ENCODE peak calls at places on chromosomes 6 and 20, in nine cellular contexts. H is COR-L47; T is EL; G is CD8-positive, alpha-beta T cell; X is H9; V is HT-29; D is upper lobe of left lung; M is cardiac fibroblast; Z is non-pigmented ciliary epithelial cell. R is an unnamed sample.

GRCh38 chr6:2850480-2851150 is 9.0 kb upstream of the SERPINB1 start:
- DNase-seq in H (no peak), T (peak; percentile 76), G (no peak), X (no peak), V (no peak), D (no peak), M (peak; percentile 89), Z (no peak), R (no peak)

GRCh38 chr6:106334646-106335448 is 9.3 kb upstream of the ATG5 start:
- DNase-seq in H (peak; percentile 30), T (peak; percentile 52), G (peak; percentile 51), X (peak; percentile 72), V (peak; percentile 61), D (peak; percentile 44), M (peak; percentile 58), Z (no peak), R (peak; percentile 39)

GRCh38 chr6:129893513-129894098 is 32.5 kb upstream of the TMEM244 start:
- DNase-seq in H (no peak), T (peak; percentile 23), G (no peak), X (no peak), V (peak; percentile 47), D (no peak), M (peak; percentile 61), Z (no peak), R (peak; percentile 9)

GRCh38 chr20:62709537-62709905 is 885 bp downstream of the NTSR1 start:
- DNase-seq in H (no peak), T (no peak), G (no peak), X (no peak), V (peak; percentile 64), D (no peak), M (no peak), Z (no peak), R (no peak)

GRCh38 chr6:37615564-37616340 is 81.9 kb downstream of the MDGA1 start:
- DNase-seq in H (no peak), T (peak; percentile 88), G (no peak), X (no peak), V (no peak), D (no peak), M (peak; percentile 20), Z (no peak), R (no peak)

GRCh38 chr6:11373208-11373607 is 140.7 kb upstream of the NEDD9 start:
- DNase-seq in H (no peak), T (no peak), G (no peak), X (no peak), V (no peak), D (no peak), M (no peak), Z (no peak), R (no peak)

GRCh38 chr6:147852772-147853171 is 344.3 kb downstream of the SAMD5 start:
- DNase-seq in H (no peak), T (peak; percentile 21), G (no peak), X (no peak), V (no peak), D (no peak), M (no peak), Z (no peak), R (no peak)

GRCh38 chr6:78607188-78607587 is 260.2 kb upstream of the IRAK1BP1 start:
- DNase-seq in H (no peak), T (peak; percentile 62), G (no peak), X (no peak), V (no peak), D (no peak), M (peak; percentile 35), Z (no peak), R (no peak)

GRCh38 chr6:134172020-134172766 is 119.8 kb upstream of the SLC2A12 start:
- DNase-seq in H (no peak), T (no peak), G (no peak), X (no peak), V (no peak), D (no peak), M (peak; percentile 56), Z (no peak), R (no peak)

GRCh38 chr6:24666097-24666615 is 543 bp downstream of the TDP2 start:
- DNase-seq in H (peak; percentile 56), T (peak; percentile 40), G (peak; percentile 56), X (no peak), V (no peak), D (peak; percentile 64), M (peak; percentile 42), Z (no peak), R (no peak)

GRCh38 chr20:57781901-57782300 is 72.1 kb upstream of the PMEPA1 start:
- DNase-seq in H (no peak), T (no peak), G (no peak), X (peak; percentile 20), V (no peak), D (no peak), M (no peak), Z (no peak), R (no peak)

GRCh38 chr20:24994470-24995368 is 2.2 kb upstream of the APMAP start:
- DNase-seq in H (peak; percentile 77), T (peak; percentile 76), G (peak; percentile 85), X (peak; percentile 76), V (peak; percentile 87), D (peak; percentile 75), M (peak; percentile 82), Z (no peak), R (peak; percentile 85)

GRCh38 chr6:147201885-147202515 is 2.2 kb upstream of the STXBP5 start:
- DNase-seq in H (peak; percentile 18), T (peak; percentile 19), G (peak; percentile 11), X (peak; percentile 57), V (no peak), D (peak; percentile 38), M (peak; percentile 30), Z (no peak), R (no peak)

GRCh38 chr6:33746036-33746600 is 587 bp downstream of the IP6K3 start:
- DNase-seq in H (no peak), T (peak; percentile 87), G (no peak), X (peak; percentile 46), V (no peak), D (no peak), M (peak; percentile 57), Z (no peak), R (no peak)

GRCh38 chr6:134288538-134289203 is 29.2 kb downstream of the SGK1 start:
- DNase-seq in H (no peak), T (peak; percentile 91), G (no peak), X (no peak), V (peak; percentile 74), D (no peak), M (peak; percentile 91), Z (peak; percentile 85), R (peak; percentile 8)

GRCh38 chr6:25174678-25175077 is 104.5 kb upstream of the CARMIL1 start:
- DNase-seq in H (no peak), T (no peak), G (no peak), X (no peak), V (no peak), D (no peak), M (no peak), Z (no peak), R (no peak)

GRCh38 chr6:29589423-29590048 is 4.6 kb downstream of the OR2H2 start:
- DNase-seq in H (no peak), T (peak; percentile 54), G (peak; percentile 52), X (peak; percentile 49), V (peak; percentile 66), D (no peak), M (peak; percentile 58), Z (peak; percentile 10), R (peak; percentile 38)

GRCh38 chr6:41571066-41571780 is 25.0 kb downstream of the FOXP4 start:
- DNase-seq in H (no peak), T (peak; percentile 50), G (no peak), X (no peak), V (no peak), D (no peak), M (no peak), Z (no peak), R (no peak)

GRCh38 chr20:3929713-3930060 is 40.5 kb downstream of the PANK2 start:
- DNase-seq in H (no peak), T (no peak), G (no peak), X (no peak), V (no peak), D (no peak), M (peak; percentile 29), Z (no peak), R (no peak)

GRCh38 chr20:4763261-4763660 is 41.6 kb downstream of the PRND start:
- DNase-seq in H (no peak), T (no peak), G (no peak), X (no peak), V (no peak), D (no peak), M (no peak), Z (no peak), R (no peak)

GRCh38 chr20:35523298-35523888 is 6.1 kb downstream of the C20orf173 start:
- DNase-seq in H (no peak), T (peak; percentile 35), G (peak; percentile 25), X (peak; percentile 69), V (peak; percentile 77), D (no peak), M (peak; percentile 22), Z (no peak), R (no peak)

GRCh38 chr20:59647271-59647670 is 42.9 kb downstream of the PHACTR3 start:
- DNase-seq in H (no peak), T (no peak), G (no peak), X (no peak), V (no peak), D (no peak), M (no peak), Z (no peak), R (no peak)

GRCh38 chr20:47198254-47198671 is 158.2 kb downstream of the ZMYND8 start:
- DNase-seq in H (no peak), T (no peak), G (no peak), X (no peak), V (no peak), D (no peak), M (no peak), Z (no peak), R (no peak)

GRCh38 chr6:4322846-4323309 is 187.5 kb upstream of the ECI2 start:
- DNase-seq in H (no peak), T (peak; percentile 51), G (no peak), X (no peak), V (no peak), D (no peak), M (peak; percentile 43), Z (no peak), R (no peak)

GRCh38 chr20:4896971-4897497 is 104.3 kb downstream of the SLC23A2 start:
- DNase-seq in H (no peak), T (no peak), G (no peak), X (peak; percentile 81), V (peak; percentile 60), D (no peak), M (no peak), Z (no peak), R (no peak)

GRCh38 chr20:31494131-31494530 is 19.0 kb downstream of the REM1 start:
- DNase-seq in H (no peak), T (peak; percentile 57), G (no peak), X (peak; percentile 73), V (peak; percentile 75), D (no peak), M (peak; percentile 61), Z (no peak), R (no peak)

GRCh38 chr6:142474446-142475289 is 172.9 kb downstream of the ADGRG6 start:
- DNase-seq in H (peak; percentile 2), T (peak; percentile 77), G (no peak), X (peak; percentile 82), V (peak; percentile 82), D (no peak), M (peak; percentile 74), Z (peak; percentile 24), R (peak; percentile 32)

GRCh38 chr20:20364016-20364746 is 3.7 kb upstream of the INSM1 start:
- DNase-seq in H (peak; percentile 84), T (no peak), G (no peak), X (peak; percentile 78), V (no peak), D (no peak), M (no peak), Z (no peak), R (no peak)

GRCh38 chr6:164108869-164109769 is 694.6 kb downstream of the QKI start:
- DNase-seq in H (no peak), T (peak; percentile 84), G (no peak), X (no peak), V (peak; percentile 77), D (peak; percentile 33), M (peak; percentile 55), Z (no peak), R (peak; percentile 69)

GRCh38 chr20:57656252-57656820 is 36.1 kb upstream of the ZBP1 start:
- DNase-seq in H (no peak), T (no peak), G (peak; percentile 9), X (peak; percentile 14), V (no peak), D (peak; percentile 18), M (no peak), Z (no peak), R (no peak)

GRCh38 chr6:10882654-10883053 is 813 bp upstream of the GCM2 start:
- DNase-seq in H (no peak), T (no peak), G (no peak), X (peak; percentile 76), V (no peak), D (no peak), M (no peak), Z (no peak), R (no peak)